ENCODE peak calls at places on chromosome 1, in four cellular contexts. T, M, C and E are unnamed samples.

GRCh38 chr1:8747879-8748825 is 69.3 kb downstream of the RERE start:
- DNase-seq in T (no peak), M (no peak), C (no peak), E (no peak)

GRCh38 chr1:10519016-10519417 is 44.3 kb downstream of the PEX14 start:
- DNase-seq in T (no peak), M (no peak), C (no peak), E (no peak)

GRCh38 chr1:11684070-11684469 is 3.1 kb upstream of the MAD2L2 start:
- DNase-seq in T (no peak), M (no peak), C (no peak), E (no peak)

GRCh38 chr1:47196622-47197021 is 6.8 kb upstream of the PDZK1IP1 start:
- DNase-seq in T (no peak), M (peak; percentile 24), C (no peak), E (no peak)

GRCh38 chr1:71210746-71211145 is 129.9 kb upstream of the ZRANB2 start:
- DNase-seq in T (no peak), M (no peak), C (no peak), E (peak; percentile 54)

GRCh38 chr1:81702903-81703302 is 97.8 kb upstream of the ADGRL2 start:
- DNase-seq in T (peak; percentile 68), M (no peak), C (no peak), E (peak; percentile 59)

GRCh38 chr1:7679873-7680790 is 91.0 kb upstream of the VAMP3 start:
- DNase-seq in T (peak; percentile 86), M (peak; percentile 26), C (peak; percentile 24), E (peak; percentile 69)

GRCh38 chr1:230401763-230402294 is 24.3 kb downstream of the PGBD5 start:
- DNase-seq in T (peak; percentile 38), M (no peak), C (no peak), E (no peak)

GRCh38 chr1:85659174-85659573 is 49.1 kb downstream of the ZNHIT6 start:
- DNase-seq in T (no peak), M (no peak), C (no peak), E (no peak)

GRCh38 chr1:6859415-6860343 is 74.4 kb downstream of the CAMTA1 start:
- DNase-seq in T (peak; percentile 74), M (no peak), C (peak; percentile 25), E (peak; percentile 92)